ENCODE peak calls at places on chromosome 9, in ten cellular contexts. N, X, G, O, R, B, V, I, Q and M are unnamed samples.

GRCh38 chr9:35826071-35826701 is 2.3 kb downstream of the FAM221B start:
- DNase-seq in N (peak; percentile 73), X (peak; percentile 62), G (peak; percentile 44), O (peak; percentile 80), R (peak; percentile 70), B (no peak), V (peak; percentile 49), I (peak; percentile 36), Q (no peak), M (peak; percentile 51)

GRCh38 chr9:98209530-98209929 is 17.1 kb upstream of the CORO2A start:
- DNase-seq in N (no peak), X (no peak), G (no peak), O (no peak), R (no peak), B (no peak), V (no peak), I (no peak), Q (no peak), M (no peak)

GRCh38 chr9:3920586-3921582 is 379.0 kb downstream of the GLIS3 start:
- DNase-seq in N (no peak), X (no peak), G (no peak), O (peak; percentile 36), R (no peak), B (no peak), V (no peak), I (no peak), Q (no peak), M (no peak)

GRCh38 chr9:91172329-91172728 is 189.4 kb downstream of the AUH start:
- DNase-seq in N (no peak), X (no peak), G (no peak), O (no peak), R (no peak), B (no peak), V (no peak), I (no peak), Q (no peak), M (no peak)

GRCh38 chr9:32395483-32396216 is 11.2 kb downstream of the ACO1 start:
- DNase-seq in N (no peak), X (peak; percentile 68), G (no peak), O (peak; percentile 95), R (no peak), B (peak; percentile 29), V (no peak), I (peak; percentile 49), Q (peak; percentile 75), M (no peak)

GRCh38 chr9:92289708-92290390 is 3.6 kb downstream of the IARS1 start:
- DNase-seq in N (no peak), X (no peak), G (no peak), O (peak; percentile 37), R (no peak), B (no peak), V (no peak), I (no peak), Q (no peak), M (no peak)

GRCh38 chr9:109934499-109935214 is 154.7 kb downstream of the PALM2AKAP2 start:
- DNase-seq in N (no peak), X (no peak), G (no peak), O (peak; percentile 66), R (no peak), B (no peak), V (no peak), I (peak; percentile 33), Q (no peak), M (no peak)

GRCh38 chr9:77018058-77019009 is 1.1 kb upstream of the FOXB2 start:
- DNase-seq in N (peak; percentile 86), X (no peak), G (no peak), O (no peak), R (no peak), B (no peak), V (no peak), I (no peak), Q (peak; percentile 78), M (no peak)

DNA sequence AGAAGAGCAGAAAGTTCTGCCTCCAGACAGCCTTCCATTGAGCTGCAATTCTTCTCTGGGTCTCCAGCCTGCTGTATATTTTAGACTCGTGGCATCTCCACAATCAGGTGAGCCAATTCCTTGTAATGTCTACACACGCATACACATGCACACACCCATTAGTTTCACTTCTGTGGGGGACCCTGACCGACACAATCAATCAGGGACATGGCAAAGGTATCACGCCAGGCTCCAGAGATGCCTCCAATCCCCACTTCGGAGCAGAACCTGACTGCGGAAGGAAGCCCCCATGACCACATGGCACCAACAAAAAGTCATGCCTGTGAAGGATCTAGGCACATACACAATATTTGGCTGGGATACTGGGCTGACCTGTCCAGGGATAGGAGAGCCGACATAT is 21.4 kb downstream of the SEMA4D start:
- DNase-seq in N (no peak), X (no peak), G (no peak), O (no peak), R (no peak), B (no peak), V (no peak), I (no peak), Q (no peak), M (no peak)
- H3K4me3 ChIP-seq in N (no peak overlapping the region), X (no peak overlapping the region), G (no peak overlapping the region), O (no peak overlapping the region), R (no peak overlapping the region), B (no peak overlapping the region), V (no peak overlapping the region), I (no peak overlapping the region), Q (no peak overlapping the region), M (no peak overlapping the region)

GRCh38 chr9:127575875-127576778 is 36.0 kb upstream of the STXBP1 start:
- DNase-seq in N (no peak), X (no peak), G (no peak), O (no peak), R (no peak), B (no peak), V (no peak), I (no peak), Q (no peak), M (no peak)

GRCh38 chr9:127569819-127570401 is 42.2 kb upstream of the STXBP1 start:
- DNase-seq in N (no peak), X (peak; percentile 74), G (no peak), O (no peak), R (peak; percentile 84), B (no peak), V (no peak), I (no peak), Q (no peak), M (no peak)

GRCh38 chr9:127570533-127571111 is 41.5 kb upstream of the STXBP1 start:
- DNase-seq in N (no peak), X (peak; percentile 67), G (no peak), O (no peak), R (no peak), B (no peak), V (no peak), I (no peak), Q (no peak), M (peak; percentile 54)

GRCh38 chr9:127574089-127574921 is 37.8 kb upstream of the STXBP1 start:
- DNase-seq in N (no peak), X (peak; percentile 87), G (no peak), O (peak; percentile 38), R (no peak), B (no peak), V (peak; percentile 98), I (no peak), Q (no peak), M (no peak)

DNA sequence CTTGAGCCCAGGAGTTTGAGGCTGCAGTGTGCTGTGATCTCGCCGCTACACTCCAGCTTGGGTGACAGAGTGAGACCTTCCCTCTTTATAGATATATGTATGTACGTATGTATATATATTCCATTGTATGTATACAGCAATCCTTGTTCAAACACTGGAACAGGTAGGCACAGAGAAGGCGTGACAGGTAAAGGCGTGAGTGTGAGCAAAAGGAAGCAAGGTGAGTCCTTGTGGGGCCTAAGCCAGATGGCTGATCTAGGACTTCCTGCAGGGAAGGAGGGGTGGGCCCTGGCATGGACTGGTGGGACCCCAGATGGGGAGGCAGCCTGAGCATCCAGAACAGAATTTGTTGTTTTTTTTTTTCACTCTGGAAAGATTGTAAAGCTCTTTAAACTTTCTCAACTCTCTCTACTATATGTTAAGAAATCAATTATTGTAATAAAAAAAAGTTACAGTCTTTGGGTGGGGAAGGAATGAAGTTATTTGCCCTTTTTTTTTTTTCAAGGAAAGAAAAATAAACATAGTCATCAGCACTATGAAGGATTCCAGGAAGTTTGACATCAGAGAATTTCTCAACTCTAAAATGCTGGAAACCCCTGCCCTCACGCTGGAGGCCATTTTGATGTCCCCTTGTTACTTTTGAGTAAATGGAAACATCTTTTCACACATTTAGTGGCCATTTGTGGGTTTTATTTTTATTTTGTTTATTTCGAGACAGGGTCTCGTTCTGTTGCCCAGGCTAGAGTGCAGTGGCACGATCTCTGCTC is 38.9 kb upstream of the STXBP1 start:
- DNase-seq in N (no peak), X (no peak), G (no peak), O (peak; percentile 82), R (no peak), B (no peak), V (no peak), I (no peak), Q (no peak), M (no peak)
- H3K4me1 ChIP-seq in N (no peaks in the 10 kb centered on the region), X (peaks cover 46% of the 10 kb centered on the region), G (peaks cover 77% of the 10 kb centered on the region), O (peaks cover 6% of the 10 kb centered on the region), R (peaks cover 14% of the 10 kb centered on the region), B (peaks cover 41% of the 10 kb centered on the region), V (peaks cover 22% of the 10 kb centered on the region), I (peaks cover 9% of the 10 kb centered on the region), Q (no peaks in the 10 kb centered on the region), M (no peaks in the 10 kb centered on the region)

DNA sequence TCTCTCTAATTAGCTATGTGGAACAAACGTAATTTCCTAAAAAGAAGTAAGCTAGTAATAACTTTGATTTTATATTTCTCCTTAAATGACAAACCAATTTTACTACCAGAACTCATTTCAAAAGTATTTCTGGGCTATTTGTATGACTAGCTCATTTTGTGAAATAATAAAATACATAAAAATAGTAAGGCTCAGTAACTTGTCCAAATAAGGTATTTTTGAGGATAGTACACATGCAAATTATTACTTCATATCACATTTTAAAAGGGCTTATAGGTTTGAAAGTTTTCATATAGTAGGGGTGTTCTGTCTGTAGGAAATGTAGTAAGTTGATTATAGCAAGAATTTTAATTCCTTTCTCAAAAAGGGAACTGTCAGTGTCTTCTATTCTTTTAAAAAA is 26.5 kb downstream of the C9orf85 start:
- DNase-seq in N (no peak), X (no peak), G (no peak), O (no peak), R (no peak), B (no peak), V (no peak), I (no peak), Q (no peak), M (no peak)
- H3K4me3 ChIP-seq in N (no peak overlapping the region), X (peak overlapping the region; percentile 44), G (no peak overlapping the region), O (no peak overlapping the region), R (no peak overlapping the region), B (no peak overlapping the region), V (no peak overlapping the region), I (no peak overlapping the region), Q (no peak overlapping the region), M (no peak overlapping the region)

GRCh38 chr9:116686693-116687073 is 422 bp upstream of the TRIM32 start:
- DNase-seq in N (no peak), X (no peak), G (no peak), O (no peak), R (no peak), B (no peak), V (no peak), I (no peak), Q (no peak), M (no peak)

GRCh38 chr9:116683535-116683934 is 3.6 kb upstream of the TRIM32 start:
- DNase-seq in N (no peak), X (no peak), G (no peak), O (no peak), R (no peak), B (no peak), V (no peak), I (no peak), Q (no peak), M (no peak)

GRCh38 chr9:116687074-116687761 is at the start of gene TRIM32:
- DNase-seq in N (peak; percentile 99), X (peak; percentile 93), G (peak; percentile 51), O (peak; percentile 92), R (peak; percentile 92), B (peak; percentile 94), V (peak; percentile 81), I (peak; percentile 93), Q (peak; percentile 98), M (peak; percentile 97)

GRCh38 chr9:116687762-116688160 is 656 bp downstream of the TRIM32 start:
- DNase-seq in N (peak; percentile 62), X (no peak), G (no peak), O (peak; percentile 19), R (no peak), B (no peak), V (no peak), I (no peak), Q (no peak), M (no peak)

GRCh38 chr9:116686135-116686534 is 970 bp upstream of the TRIM32 start:
- DNase-seq in N (no peak), X (no peak), G (no peak), O (no peak), R (peak; percentile 6), B (no peak), V (no peak), I (no peak), Q (no peak), M (no peak)
- H3K4me1 ChIP-seq in N (no peaks in the 10 kb centered on the region), X (peaks cover 19% of the 10 kb centered on the region), G (peaks cover 20% of the 10 kb centered on the region), O (peaks cover 3% of the 10 kb centered on the region), R (peaks cover 5% of the 10 kb centered on the region), B (peaks cover 51% of the 10 kb centered on the region), V (no peaks in the 10 kb centered on the region), I (peaks cover 9% of the 10 kb centered on the region), Q (peaks cover 3% of the 10 kb centered on the region), M (no peaks in the 10 kb centered on the region)